ENCODE peak calls at places on chromosomes 11 and 22, in six cellular contexts. Y, G, H, I, O and U are unnamed samples.

GRCh38 chr11:133699071-133699470 is 146.2 kb downstream of the SPATA19 start:
- DNase-seq in Y (no peak), G (no peak), H (no peak), I (no peak), O (no peak), U (no peak)

GRCh38 chr22:49825436-49825835 is 2.2 kb downstream of the BRD1 start:
- DNase-seq in Y (no peak), G (no peak), H (no peak), I (peak; percentile 55), O (no peak), U (no peak)

GRCh38 chr22:35642305-35642741 is 5.9 kb upstream of the APOL6 start:
- DNase-seq in Y (no peak), G (no peak), H (no peak), I (peak; percentile 44), O (no peak), U (no peak)

GRCh38 chr11:2309251-2310072 is 7.6 kb downstream of the TSPAN32 start:
- DNase-seq in Y (no peak), G (no peak), H (no peak), I (no peak), O (no peak), U (no peak)

GRCh38 chr11:34330653-34331052 is 27.2 kb downstream of the ABTB2 start:
- DNase-seq in Y (no peak), G (no peak), H (no peak), I (no peak), O (no peak), U (no peak)

GRCh38 chr11:74925281-74925680 is 23.6 kb downstream of the XRRA1 start:
- DNase-seq in Y (no peak), G (peak; percentile 86), H (no peak), I (peak; percentile 84), O (no peak), U (no peak)

GRCh38 chr22:23380230-23380573 is 199.9 kb downstream of the IGLL1 start:
- DNase-seq in Y (no peak), G (no peak), H (no peak), I (no peak), O (no peak), U (no peak)

GRCh38 chr11:65489061-65489705 is 9.7 kb upstream of the MALAT1 start:
- DNase-seq in Y (peak; percentile 77), G (no peak), H (no peak), I (peak; percentile 89), O (no peak), U (no peak)

GRCh38 chr11:71265559-71266092 is 13.2 kb upstream of the SHANK2 start:
- DNase-seq in Y (no peak), G (no peak), H (no peak), I (no peak), O (no peak), U (no peak)

GRCh38 chr22:20552913-20553401 is 45.5 kb downstream of the MED15 start:
- DNase-seq in Y (no peak), G (no peak), H (no peak), I (peak; percentile 65), O (no peak), U (no peak)

GRCh38 chr11:107708787-107709186 is 3.1 kb downstream of the SLN start:
- DNase-seq in Y (no peak), G (no peak), H (no peak), I (no peak), O (no peak), U (no peak)

GRCh38 chr22:27752771-27753170 is 48.8 kb downstream of the MN1 start:
- DNase-seq in Y (no peak), G (no peak), H (no peak), I (peak; percentile 42), O (no peak), U (no peak)

GRCh38 chr11:117822031-117822521 is 2.5 kb downstream of the FXYD2 start:
- DNase-seq in Y (peak; percentile 68), G (no peak), H (peak; percentile 56), I (no peak), O (peak; percentile 71), U (no peak)

GRCh38 chr11:47331454-47332302 is 20.8 kb downstream of the MYBPC3 start:
- DNase-seq in Y (no peak), G (no peak), H (no peak), I (no peak), O (no peak), U (no peak)

DNA sequence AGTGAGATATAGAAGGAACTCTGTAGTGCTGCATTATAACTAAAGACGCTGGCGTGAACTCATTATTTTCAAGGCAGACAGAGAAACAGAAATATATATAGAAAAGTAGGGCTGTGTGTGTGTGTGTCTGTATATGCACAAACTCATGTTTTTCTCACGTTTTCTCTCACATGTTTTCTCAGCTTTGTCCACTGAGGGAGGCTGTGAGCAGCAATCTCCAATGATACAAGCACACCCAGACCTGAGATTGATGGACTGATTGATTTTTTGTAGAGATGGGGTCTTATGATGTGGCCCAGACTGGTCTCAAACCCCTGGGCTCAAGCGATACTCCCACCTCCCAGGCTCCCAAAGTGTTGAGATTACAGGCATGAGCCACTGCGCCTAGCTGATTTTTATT is 122.5 kb downstream of the SERGEF start:
- DNase-seq in Y (no peak), G (no peak), H (no peak), I (no peak), O (peak; percentile 30), U (no peak)
- TF ChIP-seq CTCF in Y (peak; percentile 23), G (peak; percentile 31), H (no peak), I (no peak), O (peak; percentile 12), U (peak; percentile 9)

GRCh38 chr11:72741429-72741833 is 10.8 kb downstream of the ARAP1 start:
- DNase-seq in Y (peak; percentile 38), G (no peak), H (peak; percentile 31), I (no peak), O (no peak), U (no peak)
- TF ChIP-seq CTCF in Y (no peak), G (no peak), H (no peak), I (no peak), O (no peak), U (no peak)

GRCh38 chr11:45405916-45406670 is 120.0 kb upstream of the SYT13 start:
- DNase-seq in Y (no peak), G (no peak), H (no peak), I (peak; percentile 49), O (no peak), U (no peak)
- TF ChIP-seq CTCF in Y (peak; percentile 66), G (peak; percentile 51), H (peak; percentile 10), I (peak; percentile 64), O (peak; percentile 50), U (peak; percentile 31)

GRCh38 chr11:122105009-122105828 is 10.8 kb downstream of the BLID start:
- DNase-seq in Y (peak; percentile 24), G (no peak), H (no peak), I (no peak), O (no peak), U (no peak)
- TF ChIP-seq CTCF in Y (no peak), G (no peak), H (no peak), I (no peak), O (no peak), U (no peak)

GRCh38 chr11:43797866-43798265 is 82.8 kb upstream of the ALKBH3 start:
- DNase-seq in Y (no peak), G (no peak), H (no peak), I (no peak), O (no peak), U (no peak)

GRCh38 chr11:43806976-43807375 is 73.7 kb upstream of the ALKBH3 start:
- DNase-seq in Y (no peak), G (no peak), H (no peak), I (no peak), O (no peak), U (no peak)

GRCh38 chr11:43797337-43797736 is 83.3 kb upstream of the ALKBH3 start:
- DNase-seq in Y (no peak), G (no peak), H (no peak), I (no peak), O (no peak), U (no peak)

GRCh38 chr11:43803766-43804165 is 76.9 kb upstream of the ALKBH3 start:
- DNase-seq in Y (no peak), G (no peak), H (no peak), I (no peak), O (no peak), U (no peak)

DNA sequence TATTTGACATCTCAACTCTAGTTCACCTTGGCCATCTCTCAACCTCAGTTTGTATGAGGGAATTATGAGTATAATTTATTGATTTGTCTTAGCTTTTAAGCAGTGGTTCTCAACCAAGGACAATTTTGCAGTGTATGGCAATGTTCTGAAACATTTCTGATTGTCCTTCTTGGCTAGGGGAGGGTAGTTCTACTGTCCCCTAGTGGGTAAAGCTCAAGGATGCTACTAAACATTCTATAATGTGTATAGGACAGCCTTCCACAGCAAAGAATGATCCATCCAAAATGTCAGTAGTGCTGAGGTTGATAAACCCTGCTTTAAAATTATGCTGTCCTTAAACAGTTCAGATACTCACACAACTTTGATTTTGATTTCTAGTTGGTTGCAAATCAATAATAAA is 78.1 kb upstream of the ALKBH3 start:
- DNase-seq in Y (no peak), G (no peak), H (no peak), I (no peak), O (no peak), U (no peak)
- TF ChIP-seq CTCF in Y (peak; percentile 40), G (peak; percentile 44), H (no peak), I (peak; percentile 47), O (peak; percentile 32), U (peak; percentile 36)

GRCh38 chr11:108901359-108901758 is 236.5 kb downstream of the DDX10 start:
- DNase-seq in Y (no peak), G (no peak), H (no peak), I (no peak), O (no peak), U (no peak)

GRCh38 chr11:108902027-108902469 is 237.2 kb downstream of the DDX10 start:
- DNase-seq in Y (no peak), G (no peak), H (no peak), I (no peak), O (no peak), U (no peak)

GRCh38 chr11:108912587-108912986 is 247.7 kb downstream of the DDX10 start:
- DNase-seq in Y (no peak), G (no peak), H (no peak), I (peak; percentile 42), O (no peak), U (no peak)

GRCh38 chr11:108906329-108906728 is 241.5 kb downstream of the DDX10 start:
- DNase-seq in Y (no peak), G (no peak), H (no peak), I (peak; percentile 92), O (no peak), U (peak; percentile 61)

GRCh38 chr11:108906826-108907225 is 242.0 kb downstream of the DDX10 start:
- DNase-seq in Y (no peak), G (no peak), H (no peak), I (peak; percentile 50), O (no peak), U (no peak)
- TF ChIP-seq CTCF in Y (no peak), G (no peak), H (no peak), I (no peak), O (no peak), U (no peak)

DNA sequence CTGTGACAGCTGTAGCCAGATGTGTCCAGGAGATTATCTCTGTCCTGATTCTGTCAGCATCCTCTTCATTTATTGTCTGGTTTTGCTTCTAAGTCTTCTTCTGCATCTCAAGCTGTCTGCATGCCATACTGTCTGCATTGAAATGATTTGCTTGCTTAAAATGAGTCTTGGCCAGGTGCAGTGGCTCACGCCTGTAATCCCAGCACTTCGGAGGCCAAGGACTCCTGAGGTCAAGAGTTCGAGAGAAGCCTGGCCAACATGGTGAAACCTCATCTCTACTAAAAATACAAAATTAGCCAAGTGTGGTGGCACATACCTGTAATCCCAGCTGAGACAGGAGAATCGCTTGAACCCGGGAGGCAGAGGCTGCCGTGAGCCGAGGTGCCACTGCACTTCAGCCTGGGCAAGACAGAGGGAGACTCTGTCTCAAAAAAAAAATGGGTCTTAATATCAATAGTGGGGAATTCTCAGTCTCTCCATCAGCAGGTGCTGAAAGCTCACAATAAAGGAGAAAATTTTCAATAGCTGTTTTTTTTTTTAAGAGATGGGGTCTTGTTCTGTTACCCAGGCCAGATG is 39.2 kb upstream of the AMPD3 start:
- DNase-seq in Y (no peak), G (no peak), H (no peak), I (no peak), O (no peak), U (no peak)
- TF ChIP-seq CTCF in Y (no peak), G (no peak), H (no peak), I (no peak), O (no peak), U (no peak)